ENCODE peak calls at places on chromosomes 13 and 19, in seven cellular contexts. R, V, S, M, Q, O and B are unnamed samples.

GRCh38 chr13:51628059-51628852 is 44.0 kb downstream of the WDFY2 start:
- DNase-seq in R (no peak), V (no peak), S (no peak), M (no peak), Q (no peak), O (no peak), B (no peak)

GRCh38 chr13:91978571-91978970 is 580.1 kb downstream of the GPC5 start:
- DNase-seq in R (no peak), V (no peak), S (no peak), M (no peak), Q (no peak), O (no peak), B (no peak)

GRCh38 chr19:604355-604754 is 14.7 kb downstream of the HCN2 start:
- DNase-seq in R (no peak), V (no peak), S (no peak), M (no peak), Q (no peak), O (no peak), B (no peak)

GRCh38 chr13:104773775-104774174 is 1707.6 kb upstream of the SLC10A2 start:
- DNase-seq in R (peak; percentile 32), V (peak; percentile 81), S (peak; percentile 55), M (peak; percentile 69), Q (peak; percentile 7), O (peak; percentile 21), B (peak; percentile 49)

GRCh38 chr19:14686411-14686810 is 3.4 kb upstream of the ZNF333 start:
- DNase-seq in R (peak; percentile 5), V (peak; percentile 8), S (no peak), M (peak; percentile 13), Q (no peak), O (no peak), B (no peak)

GRCh38 chr19:10078329-10078728 is 7.8 kb upstream of the SHFL start:
- DNase-seq in R (no peak), V (no peak), S (no peak), M (no peak), Q (no peak), O (no peak), B (no peak)

GRCh38 chr19:46269085-46269484 is 27.8 kb upstream of the HIF3A start:
- DNase-seq in R (no peak), V (no peak), S (no peak), M (no peak), Q (no peak), O (no peak), B (no peak)

GRCh38 chr19:3667766-3668165 is 32.5 kb downstream of the PIP5K1C start:
- DNase-seq in R (no peak), V (no peak), S (no peak), M (no peak), Q (no peak), O (no peak), B (no peak)

DNA sequence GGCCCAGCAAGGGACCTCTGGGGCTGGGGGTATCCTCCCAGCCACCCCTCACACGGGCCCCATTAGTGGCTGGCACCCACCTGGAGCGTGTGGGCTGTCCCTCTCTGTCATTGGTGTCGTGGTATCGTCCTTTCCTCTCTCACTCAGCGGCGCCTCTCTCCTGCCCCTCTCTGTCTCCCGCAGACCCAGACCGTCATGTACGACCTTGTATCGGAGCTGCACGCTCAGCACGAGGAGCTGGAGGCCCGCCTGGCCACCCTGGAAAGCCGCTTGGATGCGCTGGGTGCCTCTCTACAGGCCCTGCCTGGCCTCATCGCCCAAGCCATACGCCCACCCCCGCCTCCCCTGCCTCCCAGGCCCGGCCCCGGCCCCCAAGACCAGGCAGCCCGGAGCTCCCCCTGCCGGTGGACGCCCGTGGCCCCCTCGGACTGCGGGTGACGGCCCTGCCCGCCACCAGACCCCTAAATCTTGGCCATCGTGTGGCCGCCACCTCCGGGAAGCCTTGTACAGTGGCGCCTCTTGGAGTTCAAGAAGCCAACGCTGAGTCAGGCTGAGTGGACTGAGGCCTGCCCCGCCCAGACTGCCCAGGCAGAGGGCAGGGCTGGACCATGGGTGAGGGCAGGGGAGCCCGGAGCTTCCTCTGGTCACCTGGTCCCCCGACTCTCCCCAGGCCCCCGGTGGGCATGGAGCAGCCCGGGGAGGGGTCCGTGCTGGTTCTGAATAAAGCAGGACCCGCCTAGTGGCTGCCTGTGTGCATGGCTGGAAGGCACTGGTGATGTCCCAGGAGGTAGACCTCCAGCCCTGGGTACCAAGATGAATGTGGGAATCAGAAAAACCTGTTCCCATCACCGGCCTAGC is 9.8 kb upstream of the ARRDC2 start:
- DNase-seq in R (no peak), V (peak; percentile 43), S (no peak), M (no peak), Q (no peak), O (no peak), B (no peak)
- TF ChIP-seq CTCF in R (no peak), V (peak; percentile 41), S (peak; percentile 6), M (peak; percentile 25), Q (no peak), O (no peak), B (no peak)

GRCh38 chr19:50548191-50549058 is 19.8 kb downstream of the LRRC4B start:
- DNase-seq in R (no peak), V (no peak), S (no peak), M (no peak), Q (no peak), O (no peak), B (no peak)
- H3K4me3 ChIP-seq in R (no peak overlapping the region), V (no peak overlapping the region), S (no peak overlapping the region), M (no peak overlapping the region), Q (no peak overlapping the region), O (no peak overlapping the region), B (no peak overlapping the region)

GRCh38 chr13:20193142-20193923 is 595 bp upstream of the GJB2 start:
- DNase-seq in R (no peak), V (peak; percentile 35), S (no peak), M (no peak), Q (no peak), O (no peak), B (no peak)

GRCh38 chr13:20190481-20191310 is 2.0 kb downstream of the GJB2 start:
- DNase-seq in R (peak; percentile 85), V (no peak), S (peak; percentile 95), M (peak; percentile 70), Q (no peak), O (peak; percentile 39), B (no peak)

GRCh38 chr13:20192470-20193141 is at the start of gene GJB2:
- DNase-seq in R (peak; percentile 32), V (peak; percentile 49), S (no peak), M (no peak), Q (no peak), O (no peak), B (no peak)

GRCh38 chr13:20191311-20191901 is 1.3 kb downstream of the GJB2 start:
- DNase-seq in R (no peak), V (no peak), S (no peak), M (no peak), Q (no peak), O (no peak), B (no peak)

GRCh38 chr13:20191902-20192469 is 752 bp downstream of the GJB2 start:
- DNase-seq in R (peak; percentile 56), V (peak; percentile 76), S (peak; percentile 8), M (peak; percentile 11), Q (no peak), O (no peak), B (no peak)
- TF ChIP-seq CTCF in R (no peak), V (peak; percentile 19), S (no peak), M (no peak), Q (no peak), O (no peak), B (no peak)

GRCh38 chr19:17872251-17873001 is 681 bp downstream of the SLC5A5 start:
- DNase-seq in R (no peak), V (no peak), S (no peak), M (no peak), Q (no peak), O (no peak), B (no peak)
- H3K4me3 ChIP-seq in R (no peak overlapping the region), V (no peak overlapping the region), S (no peak overlapping the region), M (no peak overlapping the region), Q (no peak overlapping the region), O (no peak overlapping the region), B (no peak overlapping the region)

GRCh38 chr19:50258918-50259372 is 55.5 kb downstream of the MYH14 start:
- DNase-seq in R (no peak), V (peak; percentile 57), S (no peak), M (no peak), Q (no peak), O (no peak), B (no peak)
- TF ChIP-seq CTCF in R (no peak), V (peak; percentile 81), S (peak; percentile 3), M (peak; percentile 31), Q (peak; percentile 10), O (peak; percentile 17), B (no peak)

GRCh38 chr19:41323023-41323422 is 13.1 kb downstream of the CCDC97 start:
- DNase-seq in R (no peak), V (no peak), S (peak; percentile 77), M (peak; percentile 79), Q (no peak), O (peak; percentile 74), B (no peak)
- H3K4me3 ChIP-seq in R (no peak overlapping the region), V (no peak overlapping the region), S (no peak overlapping the region), M (no peak overlapping the region), Q (no peak overlapping the region), O (peak overlapping the region; percentile 42), B (no peak overlapping the region)

GRCh38 chr13:109786457-109787134 is at the start of gene IRS2:
- DNase-seq in R (peak; percentile 90), V (peak; percentile 98), S (peak; percentile 91), M (peak; percentile 90), Q (peak; percentile 62), O (peak; percentile 66), B (peak; percentile 76)

GRCh38 chr13:109788372-109789195 is 2.2 kb upstream of the IRS2 start:
- DNase-seq in R (no peak), V (no peak), S (no peak), M (no peak), Q (no peak), O (no peak), B (no peak)

GRCh38 chr13:109789262-109789661 is 2.9 kb upstream of the IRS2 start:
- DNase-seq in R (no peak), V (no peak), S (no peak), M (no peak), Q (no peak), O (no peak), B (no peak)

GRCh38 chr13:109785892-109786450 is 412 bp downstream of the IRS2 start:
- DNase-seq in R (no peak), V (no peak), S (no peak), M (no peak), Q (no peak), O (no peak), B (no peak)

DNA sequence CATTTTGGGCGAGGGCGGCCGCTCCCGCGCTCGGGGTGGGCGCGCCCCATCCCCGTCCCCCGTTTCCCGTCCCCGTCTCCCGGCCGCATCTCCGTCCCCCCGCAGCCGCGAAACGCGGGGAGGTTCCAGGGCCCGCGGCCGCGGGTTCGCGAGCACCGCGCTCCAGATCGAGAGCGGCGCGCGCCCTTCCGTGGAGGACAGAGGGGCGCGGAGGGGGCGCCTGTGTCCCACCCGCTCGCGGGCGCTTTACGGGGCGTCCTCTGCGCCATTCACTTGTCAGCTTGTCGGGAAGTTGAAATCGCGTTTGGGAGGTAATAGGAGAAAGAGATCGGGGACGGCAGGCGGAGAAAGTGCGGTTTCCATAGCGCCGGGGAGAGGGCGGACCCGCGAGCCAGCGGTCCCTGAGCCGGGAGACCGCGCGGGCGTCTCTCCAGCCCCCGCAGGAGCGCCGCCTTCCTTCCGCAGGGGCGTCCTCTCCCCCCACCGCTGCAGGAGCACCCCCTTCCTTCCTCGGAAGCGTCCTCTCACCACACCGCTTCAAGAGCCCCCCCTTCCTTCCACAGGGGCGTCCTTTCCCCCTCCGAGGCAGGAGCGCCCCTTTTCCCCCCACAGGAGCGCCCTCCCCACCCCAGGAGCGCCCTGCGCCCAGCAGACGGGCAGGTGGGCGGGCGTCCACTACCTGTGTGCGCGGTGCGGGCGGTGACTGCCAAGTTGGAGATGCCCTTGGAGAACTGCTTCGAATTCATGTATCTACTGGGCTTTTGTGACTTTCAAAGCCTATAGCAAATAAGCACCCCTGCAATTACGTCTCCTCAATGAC is 962 bp upstream of the IRS2 start:
- DNase-seq in R (peak; percentile 49), V (peak; percentile 84), S (peak; percentile 48), M (peak; percentile 42), Q (no peak), O (no peak), B (no peak)
- TF ChIP-seq CTCF in R (no peak), V (peak; percentile 7), S (no peak), M (no peak), Q (no peak), O (no peak), B (no peak)